ENCODE peak calls at places on chromosomes 4 and X, in eight cellular contexts. M is astrocyte, V is pancreas, X is bronchial epithelial cell, O is colonic mucosa, Q is choroid plexus epithelial cell, G is cardiac muscle cell, T is epithelial cell of esophagus. Z is an unnamed sample.

GRCh38 chrX:42195506-42195905 is 272.2 kb upstream of the CASK start:
- DNase-seq in Q (no peak), M (no peak), X (no peak), T (no peak), G (no peak), O (no peak), V (no peak), Z (no peak)

GRCh38 chrX:103376118-103376978 is at the start of gene BEX3:
- DNase-seq in V (peak), G (peak), M (peak), O (peak), X (no peak), T (peak), Q (peak), Z (peak)

GRCh38 chr4:189200346-189200745 is 740.3 kb upstream of the FRG1 start:
- DNase-seq in Q (no peak), X (no peak), G (no peak), M (no peak), O (no peak), T (no peak), V (no peak), Z (no peak)

GRCh38 chr4:166277851-166278250 is 404.8 kb downstream of the TLL1 start:
- DNase-seq in Q (no peak), T (no peak), X (no peak), G (no peak), V (no peak), M (peak), O (no peak), Z (no peak)

GRCh38 chr4:4480685-4481393 is 61.0 kb downstream of the STX18 start:
- DNase-seq in M (no peak), Q (peak), G (no peak), T (no peak), X (peak), O (no peak), V (no peak), Z (peak)

GRCh38 chr4:152464030-152464823 is 71.7 kb downstream of the FBXW7 start:
- DNase-seq in G (peak), V (no peak), X (no peak), M (no peak), T (no peak), Q (peak), O (no peak), Z (no peak)

GRCh38 chr4:48187813-48188212 is 53.8 kb upstream of the TXK start:
- DNase-seq in Q (no peak), X (no peak), O (no peak), V (no peak), M (no peak), G (peak), T (no peak), Z (peak)

GRCh38 chrX:1932231-1932630 is 317.4 kb downstream of the ASMT start:
- DNase-seq in X (no peak), Q (peak), V (no peak), O (no peak), M (peak), G (peak), T (no peak), Z (no peak)

GRCh38 chrX:31715675-31716074 is 643.8 kb upstream of the FTHL17 start:
- DNase-seq in X (peak), O (no peak), V (no peak), G (no peak), Q (no peak), M (no peak), T (no peak), Z (no peak)

GRCh38 chrX:2533424-2533823 is 32.6 kb upstream of the DHRSX start:
- DNase-seq in T (no peak), M (no peak), X (no peak), O (no peak), V (no peak), G (no peak), Q (no peak), Z (no peak)

GRCh38 chrX:56795309-56795868 is 66.3 kb downstream of the NBDY start:
- DNase-seq in X (no peak), G (no peak), T (no peak), M (no peak), O (peak), Q (no peak), V (no peak), Z (no peak)

GRCh38 chrX:153305941-153306464 is 15.6 kb downstream of the PNMA6F start:
- DNase-seq in G (no peak), Q (no peak), O (no peak), T (no peak), V (no peak), M (no peak), X (no peak), Z (no peak)

GRCh38 chr4:74118600-74119351 is 19.8 kb upstream of the CXCL2 start:
- DNase-seq in G (no peak), T (no peak), O (no peak), X (no peak), M (no peak), Q (no peak), V (no peak), Z (no peak)

GRCh38 chrX:129996120-129996519 is 13.7 kb downstream of the BCORL1 start:
- DNase-seq in X (peak), Q (peak), M (peak), T (peak), V (no peak), O (no peak), G (peak), Z (peak)

GRCh38 chr4:2796261-2797187 is 3.6 kb downstream of the SH3BP2 start:
- DNase-seq in Q (peak), G (no peak), X (peak), V (peak), M (peak), T (peak), O (peak), Z (peak)

GRCh38 chrX:41718481-41719245 is 5.3 kb upstream of the GPR82 start:
- DNase-seq in G (no peak), O (no peak), X (no peak), T (no peak), Q (peak), V (no peak), M (peak), Z (peak)

GRCh38 chr4:24809376-24809775 is 14.0 kb downstream of the SOD3 start:
- DNase-seq in V (no peak), M (no peak), X (no peak), T (peak), Q (peak), O (peak), G (no peak), Z (no peak)

GRCh38 chr4:41575207-41575606 is 37.2 kb downstream of the LIMCH1 start:
- DNase-seq in Q (no peak), G (peak), V (no peak), O (no peak), X (peak), M (no peak), T (peak), Z (no peak)

GRCh38 chr4:1113311-1114009 is at the start of gene RNF212:
- DNase-seq in X (no peak), G (peak), O (peak), Q (peak), M (no peak), T (no peak), V (peak), Z (no peak)

GRCh38 chrX:134669378-134670098 is 11.3 kb upstream of the PLAC1 start:
- DNase-seq in G (peak), O (no peak), M (peak), Q (peak), T (peak), X (peak), V (no peak), Z (peak)

GRCh38 chrX:16511776-16512400 is 138.1 kb upstream of the S100G start:
- DNase-seq in T (no peak), X (no peak), Q (peak), G (peak), M (peak), O (no peak), V (no peak), Z (peak)

GRCh38 chr4:161252520-161253141 is 911.2 kb downstream of the FSTL5 start:
- DNase-seq in O (no peak), M (no peak), V (no peak), X (peak), T (peak), Q (peak), G (peak), Z (no peak)

GRCh38 chrX:10574663-10575062 is 45.7 kb downstream of the MID1 start:
- DNase-seq in X (peak), V (no peak), T (peak), O (no peak), Q (no peak), G (peak), M (peak), Z (peak)

GRCh38 chr4:98245226-98245625 is 16.0 kb upstream of the RAP1GDS1 start:
- DNase-seq in M (no peak), G (no peak), Q (no peak), V (no peak), O (no peak), X (no peak), T (no peak), Z (no peak)

GRCh38 chr4:173913496-173913895 is 370.0 kb downstream of the FBXO8 start:
- DNase-seq in Q (no peak), G (no peak), O (no peak), X (peak), T (peak), V (no peak), M (no peak), Z (no peak)

GRCh38 chr4:156547439-156547838 is 424.2 kb downstream of the PDGFC start:
- DNase-seq in V (no peak), O (no peak), X (peak), M (peak), Q (peak), G (peak), T (peak), Z (peak)

GRCh38 chr4:186749611-186750281 is 26.1 kb upstream of the FAT1 start:
- DNase-seq in G (no peak), M (no peak), X (no peak), V (no peak), O (no peak), Q (no peak), T (no peak), Z (no peak)

GRCh38 chrX:16160729-16161128 is 6.6 kb upstream of the MAGEB17 start:
- DNase-seq in T (peak), G (peak), X (peak), O (no peak), Q (peak), M (peak), V (no peak), Z (peak)

GRCh38 chr4:186486172-186486571 is 69.2 kb downstream of the MTNR1A start:
- DNase-seq in Q (peak), M (peak), X (no peak), O (no peak), V (no peak), T (no peak), G (peak), Z (no peak)

GRCh38 chr4:188032583-188032982 is 37.0 kb downstream of the ZFP42 start:
- DNase-seq in V (no peak), G (no peak), T (no peak), M (no peak), Q (no peak), X (no peak), O (no peak), Z (no peak)

GRCh38 chrX:148500428-148501120 is at the start of gene AFF2:
- DNase-seq in O (no peak), V (peak), Q (peak), X (no peak), T (peak), M (peak), G (peak), Z (peak)

GRCh38 chr4:143389543-143390195 is 53.0 kb downstream of the GAB1 start:
- DNase-seq in G (no peak), O (no peak), T (peak), Q (peak), M (peak), V (no peak), X (peak), Z (peak)

GRCh38 chr4:104969394-104970066 is 177.1 kb upstream of the TET2 start:
- DNase-seq in X (peak), O (no peak), V (no peak), T (peak), M (no peak), Q (no peak), G (no peak), Z (peak)

GRCh38 chr4:94365304-94365703 is 22.7 kb upstream of the HPGDS start:
- DNase-seq in O (no peak), M (no peak), Q (peak), G (no peak), X (peak), V (no peak), T (no peak), Z (peak)

GRCh38 chr4:136864580-136865185 is 667.6 kb downstream of the PCDH18 start:
- DNase-seq in M (peak), V (no peak), O (peak), G (peak), T (peak), Q (peak), X (peak), Z (peak)

GRCh38 chrX:67545772-67546495 is 2.1 kb downstream of the AR start:
- DNase-seq in Q (peak), V (peak), G (no peak), O (no peak), T (peak), M (no peak), X (no peak), Z (peak)

DNA sequence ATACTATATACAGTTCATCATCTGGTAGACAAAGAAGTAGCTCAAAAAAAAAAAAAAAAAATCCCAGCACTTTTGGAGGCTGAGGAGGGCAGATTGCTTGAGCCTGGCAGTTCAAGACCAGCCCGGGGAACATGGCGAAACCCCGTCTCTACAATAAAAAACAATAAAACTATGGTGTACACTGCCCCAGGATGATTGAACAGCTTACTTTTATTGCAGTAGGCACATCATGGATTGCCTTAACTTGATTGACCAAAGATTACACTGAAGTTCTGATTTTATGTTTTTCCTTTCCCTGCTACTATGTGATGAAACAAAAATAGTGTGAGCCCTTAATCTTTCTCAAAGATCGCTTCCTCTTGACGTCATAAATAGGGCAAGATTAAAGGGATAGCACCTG is 60.6 kb downstream of the SNX25 start:
- DNase-seq in V (no peak), T (no peak), G (no peak), Q (no peak), X (no peak), M (no peak), O (no peak), Z (no peak)
- TF ChIP-seq CTCF in V (no peak), T (no peak), G (no peak), Q (no peak), X (no peak), M (no peak), O (no peak), Z (no peak)

DNA sequence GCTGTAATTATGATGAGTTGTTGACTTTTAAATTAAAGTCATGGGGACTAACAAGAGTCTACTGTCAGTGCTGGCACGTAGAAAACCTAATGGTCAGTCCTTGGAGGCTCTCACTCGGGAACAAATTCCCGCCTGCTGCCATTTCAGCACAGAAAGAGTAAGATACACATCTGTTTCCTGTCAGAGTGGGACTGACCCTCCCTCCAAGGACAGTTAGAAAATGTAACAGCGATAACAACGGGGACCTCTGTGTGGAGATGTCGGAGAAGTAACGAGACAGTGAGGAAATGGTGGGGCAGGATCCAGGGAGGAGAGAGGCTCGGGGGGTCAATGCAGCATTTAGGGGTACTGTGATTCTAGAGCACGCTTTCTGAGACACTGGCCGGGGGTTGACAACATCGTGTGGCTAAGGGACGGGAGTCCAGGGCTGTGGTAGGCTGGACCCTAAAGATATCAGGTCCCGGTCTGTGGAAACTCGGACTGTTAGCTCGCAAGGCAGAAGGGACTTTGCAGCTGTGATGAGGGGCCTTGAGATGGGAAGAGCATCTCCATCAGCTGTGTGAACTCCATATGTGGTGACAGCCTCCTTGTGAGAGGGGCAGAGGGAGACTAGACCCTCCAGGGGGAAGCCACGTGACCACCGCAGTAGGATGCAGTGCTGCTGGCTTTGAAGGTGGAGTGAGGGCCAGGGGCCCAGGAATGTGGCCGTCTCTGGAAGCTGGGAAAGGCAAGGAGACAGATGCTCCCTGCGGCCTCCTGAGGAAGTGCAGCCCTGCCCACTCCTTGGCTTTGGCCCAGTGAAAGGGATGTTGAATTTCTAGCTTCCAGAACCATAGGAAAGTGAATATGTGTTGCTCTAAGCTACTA is 35.8 kb upstream of the SORCS2 start:
- DNase-seq in M (no peak), G (peak), O (peak), Q (peak), V (no peak), X (no peak), T (no peak), Z (peak)
- TF ChIP-seq CTCF in M (peak), G (peak), O (peak), Q (peak), V (peak), X (peak), T (peak), Z (peak)

DNA sequence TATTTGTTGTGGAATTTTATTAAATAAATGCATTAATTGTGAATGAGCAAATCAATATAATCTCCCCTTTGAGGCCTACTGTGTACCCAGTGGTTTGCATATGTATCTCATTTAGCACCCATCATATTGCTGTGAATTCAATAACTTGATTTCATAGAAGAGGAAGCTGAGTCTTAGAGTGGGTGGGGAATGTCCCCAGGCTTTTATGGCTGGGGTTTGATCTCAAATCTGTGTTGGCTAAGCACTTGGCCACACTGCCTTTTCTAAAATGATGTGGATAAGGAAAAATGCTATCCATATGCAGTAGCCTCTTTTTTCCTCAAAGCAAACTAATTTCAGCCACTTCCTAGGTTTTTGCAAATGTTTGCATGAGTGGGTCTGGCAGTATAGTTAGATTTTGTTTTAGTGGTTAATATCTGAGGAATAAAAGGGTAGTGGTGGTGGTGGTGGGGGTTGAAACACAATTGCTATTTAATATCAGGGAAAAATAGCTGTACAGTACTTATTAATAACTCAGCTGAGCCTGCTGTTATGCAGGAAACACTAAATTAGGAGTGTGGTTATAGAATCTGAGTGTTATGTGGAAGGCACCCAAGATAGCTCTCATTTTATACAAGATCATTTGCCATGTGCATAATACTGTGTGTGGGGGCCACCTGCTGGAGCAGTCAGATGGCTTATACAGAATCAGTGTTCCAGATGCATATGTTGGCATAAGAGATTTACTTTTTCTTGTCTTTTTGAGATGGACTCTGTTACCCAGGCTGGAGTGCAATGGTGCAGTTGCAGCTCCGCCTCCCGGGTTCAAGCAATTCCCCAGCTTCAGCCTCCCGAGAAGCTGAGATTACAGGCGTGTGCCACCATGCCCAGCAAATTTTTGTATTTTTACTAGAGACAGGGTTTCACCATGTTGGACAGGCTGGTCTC is 108.0 kb downstream of the TMEM131L start:
- DNase-seq in G (peak), V (no peak), Q (peak), T (peak), X (peak), M (peak), O (peak), Z (peak)
- TF ChIP-seq CTCF in G (peak), V (no peak), Q (peak), T (peak), X (peak), M (peak), O (peak), Z (peak)

GRCh38 chr4:21628116-21628515 is 320.5 kb downstream of the KCNIP4 start:
- DNase-seq in X (no peak), T (no peak), V (no peak), O (no peak), M (no peak), Q (peak), G (no peak), Z (no peak)
- TF ChIP-seq CTCF in X (no peak), T (no peak), V (no peak), O (no peak), M (no peak), Q (no peak), G (no peak), Z (no peak)

DNA sequence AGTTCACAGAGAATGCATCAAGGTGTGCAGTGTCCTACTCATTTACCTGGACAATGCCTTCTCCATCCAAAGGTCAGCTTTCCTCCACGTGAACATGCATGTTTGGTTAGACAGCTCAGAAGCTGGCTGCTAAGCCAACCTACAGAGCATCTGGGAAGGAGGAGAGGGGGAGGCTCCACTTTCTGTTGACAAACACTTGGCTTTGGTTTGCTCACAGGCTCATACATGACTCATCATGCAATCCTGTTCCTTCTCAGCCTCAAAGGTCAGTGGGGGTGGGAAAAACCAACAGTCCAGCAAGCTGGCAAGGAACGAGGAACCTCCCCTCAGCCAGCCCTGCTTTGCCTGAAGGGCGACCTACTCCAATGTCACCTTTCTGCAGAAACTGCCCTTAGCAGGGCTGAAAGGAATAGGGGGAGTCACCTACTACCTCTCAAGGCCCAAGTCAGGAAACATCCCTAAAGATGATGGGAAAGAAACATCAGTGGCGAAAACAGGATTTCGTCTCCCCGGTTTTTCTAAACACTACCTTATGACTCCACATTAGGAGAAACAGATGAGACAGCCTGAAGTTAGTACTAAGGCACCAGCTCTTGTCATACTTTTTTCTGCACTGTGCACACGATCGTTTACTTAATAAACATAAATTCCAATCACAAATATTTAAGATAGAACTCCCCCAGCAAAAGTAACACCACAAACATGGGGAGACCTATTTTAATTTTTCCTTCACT is 37.9 kb downstream of the RELL1 start:
- DNase-seq in M (peak), G (peak), Q (peak), O (peak), V (peak), X (peak), T (peak), Z (peak)
- TF ChIP-seq CTCF in M (no peak), G (no peak), Q (no peak), O (no peak), V (no peak), X (no peak), T (no peak), Z (no peak)